ENCODE peak calls at places on chromosomes 12 and 14, in six cellular contexts. X, P, F, G, A and V are unnamed samples.

GRCh38 chr14:57066887-57067513 is 201.7 kb downstream of the EXOC5 start:
- DNase-seq in F (peak; percentile 79), P (peak; percentile 18), G (no peak), X (peak; percentile 2), A (no peak), V (peak; percentile 33)

GRCh38 chr14:106210650-106211049 is 684.3 kb downstream of the TMEM121 start:
- DNase-seq in P (no peak), X (no peak), G (no peak), A (peak; percentile 15), F (no peak), V (no peak)

GRCh38 chr14:39025250-39025809 is 77.7 kb downstream of the SEC23A start:
- DNase-seq in A (no peak), F (no peak), P (no peak), X (no peak), G (no peak), V (no peak)

GRCh38 chr14:96104469-96105057 is 65.4 kb downstream of the C14orf132 start:
- DNase-seq in F (peak; percentile 22), A (peak; percentile 33), P (no peak), X (peak; percentile 100), G (peak; percentile 99), V (peak; percentile 79)

GRCh38 chr14:64706552-64707193 is 2.4 kb downstream of the PLEKHG3 start:
- DNase-seq in A (no peak), X (no peak), G (no peak), P (no peak), F (no peak), V (no peak)

GRCh38 chr12:121494093-121494787 is 86.6 kb downstream of the KDM2B start:
- DNase-seq in A (no peak), G (no peak), F (peak; percentile 53), P (no peak), X (peak; percentile 33), V (peak; percentile 43)

GRCh38 chr14:20794644-20795369 is 7.8 kb downstream of the RNASE1 start:
- DNase-seq in X (no peak), P (no peak), A (no peak), G (no peak), F (no peak), V (no peak)

GRCh38 chr12:127360580-127360979 is 906.4 kb upstream of the TMEM132C start:
- DNase-seq in F (no peak), X (no peak), G (no peak), P (no peak), A (no peak), V (no peak)

GRCh38 chr12:26728205-26729050 is 104.6 kb downstream of the ITPR2 start:
- DNase-seq in X (no peak), G (no peak), F (no peak), A (no peak), P (no peak), V (no peak)

GRCh38 chr14:49933128-49933527 is 40.2 kb downstream of the ARF6 start:
- DNase-seq in P (no peak), X (no peak), G (no peak), A (no peak), F (no peak), V (no peak)

GRCh38 chr12:108430926-108431325 is 84.2 kb upstream of the FICD start:
- DNase-seq in X (no peak), G (no peak), P (no peak), F (no peak), A (no peak), V (no peak)

DNA sequence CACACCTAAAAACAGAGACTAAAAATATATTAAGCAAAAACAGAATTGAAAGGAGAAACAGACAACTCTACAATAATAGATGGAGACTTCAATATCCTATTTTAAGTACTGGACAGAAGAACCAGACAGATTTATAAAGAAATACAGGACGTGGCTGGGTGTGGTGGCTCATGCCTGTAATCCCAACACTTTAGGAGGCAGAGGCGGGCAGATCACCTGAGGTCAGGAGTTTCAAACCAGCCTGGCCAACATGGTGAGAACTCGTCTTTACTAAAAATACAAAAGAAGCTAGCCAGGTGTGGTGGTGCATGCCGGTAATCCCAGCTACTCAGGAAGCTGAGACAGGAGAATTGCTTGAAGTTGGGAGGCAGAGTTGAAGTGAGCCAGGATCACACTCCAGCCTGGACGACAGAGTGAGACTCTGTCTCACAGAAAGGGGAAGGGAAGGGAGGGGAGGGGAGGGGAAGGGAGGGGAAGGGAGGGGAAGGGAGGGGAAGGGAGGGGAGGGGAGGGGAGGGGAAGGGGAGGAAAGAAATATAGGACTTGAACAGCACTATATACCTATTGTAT is 53.0 kb downstream of the CDK17 start:
- DNase-seq in A (no peak), G (no peak), F (no peak), P (no peak), X (no peak), V (peak; percentile 23)
- H3K4me3 ChIP-seq in A (no peak overlapping the region), G (no peak overlapping the region), F (no peak overlapping the region), P (no peak overlapping the region), X (no peak overlapping the region), V (peak overlapping the region; percentile 16)

GRCh38 chr12:238736-239398 is 23.8 kb downstream of the SLC6A13 start:
- DNase-seq in X (no peak), A (no peak), F (no peak), P (no peak), G (no peak), V (no peak)
- H3K4me3 ChIP-seq in X (no peak overlapping the region), A (no peak overlapping the region), F (no peak overlapping the region), P (no peak overlapping the region), G (no peak overlapping the region), V (no peak overlapping the region)

GRCh38 chr12:86265329-86265695 is 9.1 kb upstream of the MGAT4C start:
- DNase-seq in X (no peak), F (no peak), P (no peak), A (no peak), G (no peak), V (no peak)

GRCh38 chr12:86260183-86260582 is 4.0 kb upstream of the MGAT4C start:
- DNase-seq in G (no peak), A (no peak), P (no peak), F (no peak), X (no peak), V (no peak)

GRCh38 chr12:86261606-86262005 is 5.4 kb upstream of the MGAT4C start:
- DNase-seq in G (no peak), F (no peak), X (no peak), P (no peak), A (no peak), V (no peak)

GRCh38 chr12:86261142-86261541 is 5.0 kb upstream of the MGAT4C start:
- DNase-seq in G (no peak), A (no peak), F (peak; percentile 24), P (no peak), X (peak; percentile 41), V (no peak)

GRCh38 chr12:86264451-86265328 is 8.5 kb upstream of the MGAT4C start:
- DNase-seq in F (peak; percentile 68), P (peak; percentile 90), X (no peak), A (no peak), G (no peak), V (peak; percentile 35)
- H3K4me3 ChIP-seq in F (peak overlapping the region; percentile 63), P (peak overlapping the region; percentile 18), X (no peak overlapping the region), A (no peak overlapping the region), G (no peak overlapping the region), V (peak overlapping the region; percentile 30)

DNA sequence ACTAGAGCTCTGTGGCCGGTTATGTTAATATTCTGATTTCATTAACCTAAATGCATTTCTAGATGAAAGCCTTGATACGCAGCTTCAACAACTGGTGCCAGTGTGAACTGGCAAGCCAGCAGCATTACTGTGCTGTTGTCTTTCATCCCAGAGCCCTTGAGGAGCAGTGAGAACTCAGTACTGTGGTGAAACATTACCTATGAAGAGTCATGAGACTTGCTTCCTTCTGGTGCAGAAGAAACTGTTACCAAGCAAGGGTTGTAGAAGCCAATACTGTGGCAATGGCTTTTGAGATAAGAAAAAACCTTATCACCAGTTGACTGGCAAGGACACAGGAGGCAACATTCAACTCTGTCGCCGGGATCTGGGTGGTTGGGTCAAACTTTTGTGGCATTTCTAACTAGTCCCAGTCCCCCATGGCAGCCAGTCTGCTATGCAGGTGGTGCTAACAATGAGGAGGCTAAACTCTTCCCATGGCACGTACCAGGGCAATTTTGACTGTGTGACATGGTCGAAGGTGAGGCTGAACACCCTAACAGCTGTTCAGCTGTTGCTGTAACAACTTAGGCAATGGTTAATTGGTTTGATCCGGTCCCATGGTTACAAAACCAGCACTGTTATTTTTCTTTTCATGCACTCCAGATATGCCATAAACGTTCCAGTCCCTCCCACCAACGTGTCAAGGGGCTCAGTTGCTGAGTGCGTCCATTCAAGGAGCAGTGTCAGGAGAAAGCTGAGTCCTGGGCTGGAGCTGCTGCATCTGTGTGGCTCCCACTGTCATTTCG is 12.6 kb upstream of the LGALS3 start:
- DNase-seq in G (no peak), X (no peak), A (no peak), P (no peak), F (no peak), V (peak; percentile 76)
- H3K4me3 ChIP-seq in G (no peak overlapping the region), X (no peak overlapping the region), A (no peak overlapping the region), P (no peak overlapping the region), F (no peak overlapping the region), V (no peak overlapping the region)

GRCh38 chr14:100446572-100446971 is 123.4 kb downstream of the SLC25A47 start:
- DNase-seq in G (no peak), A (no peak), P (no peak), X (no peak), F (no peak), V (no peak)
- H3K4me3 ChIP-seq in G (no peak overlapping the region), A (no peak overlapping the region), P (no peak overlapping the region), X (no peak overlapping the region), F (no peak overlapping the region), V (no peak overlapping the region)